ENCODE peak calls at places on chromosomes 2 and 18, in five cellular contexts. P, G, D, M and S are unnamed samples.

GRCh38 chr2:70477473-70477872 is 76.2 kb downstream of the TGFA start:
- DNase-seq in G (no peak), P (no peak), D (no peak), M (no peak), S (no peak)

GRCh38 chr2:194203898-194204297 is 1453.1 kb upstream of the SLC39A10 start:
- DNase-seq in M (no peak), P (no peak), D (no peak), G (no peak), S (no peak)

GRCh38 chr2:127081826-127082633 is 24.9 kb downstream of the BIN1 start:
- DNase-seq in M (peak), G (peak), P (peak), D (peak), S (no peak)

GRCh38 chr2:217994776-217995274 is 8.0 kb downstream of the TNS1 start:
- DNase-seq in G (no peak), P (no peak), D (no peak), M (peak), S (no peak)

GRCh38 chr18:32437080-32437834 is 33.4 kb downstream of the GAREM1 start:
- DNase-seq in P (no peak), G (no peak), M (peak), D (no peak), S (no peak)

GRCh38 chr2:209473930-209474419 is 50.1 kb downstream of the MAP2 start:
- DNase-seq in D (no peak), M (peak), G (no peak), P (no peak), S (no peak)

GRCh38 chr2:6780765-6781274 is 84.9 kb downstream of the CMPK2 start:
- DNase-seq in D (peak), M (peak), G (no peak), P (no peak), S (peak)

GRCh38 chr18:63869851-63870250 is 17.7 kb upstream of the SERPINB2 start:
- DNase-seq in M (no peak), D (no peak), P (no peak), G (no peak), S (no peak)

GRCh38 chr2:210230518-210230917 is 5.3 kb upstream of the ACADL start:
- DNase-seq in P (no peak), G (no peak), D (no peak), M (no peak), S (no peak)

GRCh38 chr2:205427112-205427511 is 255.2 kb upstream of the NRP2 start:
- DNase-seq in G (no peak), P (no peak), M (peak), D (no peak), S (no peak)

GRCh38 chr2:16729335-16729734 is 63.7 kb upstream of the CYRIA start:
- DNase-seq in M (no peak), G (no peak), D (no peak), P (peak), S (no peak)

GRCh38 chr2:8364668-8365067 is 317.2 kb upstream of the ID2 start:
- DNase-seq in P (no peak), G (no peak), M (no peak), D (no peak), S (no peak)

GRCh38 chr2:36352024-36352398 is 3.6 kb upstream of the CRIM1 start:
- DNase-seq in M (peak), G (no peak), P (peak), D (no peak), S (no peak)

GRCh38 chr2:230225486-230225885 is at the start of gene SP140:
- DNase-seq in G (peak), D (peak), P (peak), M (no peak), S (no peak)

GRCh38 chr18:615773-616172 is 19.0 kb downstream of the CLUL1 start:
- DNase-seq in G (no peak), D (no peak), M (no peak), P (no peak), S (no peak)

GRCh38 chr2:45483997-45484396 is 127.1 kb downstream of the SRBD1 start:
- DNase-seq in G (no peak), D (no peak), P (no peak), M (no peak), S (no peak)

GRCh38 chr2:46913471-46914381 is 1.9 kb downstream of the MCFD2 start:
- DNase-seq in G (no peak), D (peak), P (no peak), M (peak), S (no peak)

GRCh38 chr2:234977228-234977679 is 25.4 kb downstream of the SH3BP4 start:
- DNase-seq in D (no peak), G (no peak), P (no peak), M (no peak), S (no peak)

GRCh38 chr2:233422050-233422639 is 67.9 kb downstream of the DGKD start:
- DNase-seq in D (peak), M (no peak), G (peak), P (peak), S (no peak)

GRCh38 chr2:150588210-150588870 is 100.9 kb upstream of the RND3 start:
- DNase-seq in D (no peak), G (no peak), M (peak), P (no peak), S (no peak)

GRCh38 chr2:8501061-8501460 is 180.8 kb upstream of the ID2 start:
- DNase-seq in G (no peak), P (no peak), M (no peak), D (no peak), S (no peak)

GRCh38 chr2:128458438-128458837 is 139.8 kb upstream of the HS6ST1 start:
- DNase-seq in G (no peak), P (no peak), M (no peak), D (no peak), S (no peak)

GRCh38 chr2:238894950-238895298 is 47.0 kb downstream of the TWIST2 start:
- DNase-seq in D (no peak), M (no peak), G (no peak), P (no peak), S (no peak)

GRCh38 chr2:240427729-240428128 is 7.7 kb upstream of the GPC1 start:
- DNase-seq in D (no peak), M (no peak), P (no peak), G (no peak), S (no peak)

GRCh38 chr2:174438146-174438886 is 42.8 kb downstream of the SCRN3 start:
- DNase-seq in D (peak), G (no peak), P (no peak), M (peak), S (no peak)

GRCh38 chr2:189265696-189266320 is 86.2 kb upstream of the COL5A2 start:
- DNase-seq in G (no peak), P (no peak), M (no peak), D (no peak), S (no peak)

GRCh38 chr2:210318491-210318890 is 3.5 kb upstream of the MYL1 start:
- DNase-seq in M (no peak), D (no peak), G (no peak), P (no peak), S (no peak)

GRCh38 chr2:42812899-42813479 is 20.6 kb upstream of the HAAO start:
- DNase-seq in M (peak), G (no peak), P (no peak), D (no peak), S (no peak)

GRCh38 chr2:226357816-226358215 is 441.8 kb downstream of the IRS1 start:
- DNase-seq in P (no peak), M (no peak), D (no peak), G (no peak), S (no peak)

GRCh38 chr2:43224571-43225092 is 1.8 kb downstream of the ZFP36L2 start:
- DNase-seq in D (peak), G (no peak), M (peak), P (no peak), S (no peak)

GRCh38 chr2:189254268-189254883 is 74.8 kb upstream of the COL5A2 start:
- DNase-seq in M (peak), D (peak), G (no peak), P (no peak), S (no peak)

DNA sequence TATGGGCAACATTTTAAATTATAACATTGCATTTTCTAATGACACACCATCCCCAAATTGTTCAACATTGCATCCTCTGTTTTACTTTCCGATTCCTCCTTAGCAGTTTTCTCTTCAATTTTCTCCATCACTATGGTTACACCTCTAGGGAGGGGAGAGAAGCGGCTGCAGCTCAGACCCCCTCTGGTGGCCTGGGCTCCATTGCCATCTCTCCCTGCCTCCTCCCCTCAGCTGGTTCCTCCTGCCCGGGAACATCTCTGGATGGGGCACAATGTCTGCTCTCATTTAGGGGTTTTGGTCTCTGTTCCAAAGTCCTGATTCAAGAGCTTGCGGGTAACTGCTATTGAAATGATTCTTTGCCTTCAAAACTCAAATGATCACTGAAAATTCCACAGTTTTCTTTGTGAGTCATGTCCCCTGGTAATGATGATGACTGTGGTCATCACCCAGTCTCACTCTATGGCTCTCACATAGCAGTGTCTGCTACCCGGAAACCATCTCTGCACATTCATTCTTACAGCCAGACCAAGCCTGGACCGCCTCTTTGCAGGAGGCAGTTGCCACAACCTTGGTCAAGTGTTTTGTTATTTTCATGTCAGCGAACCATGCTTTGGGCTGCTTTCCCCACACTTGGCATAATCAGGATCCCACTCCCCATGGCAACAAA is 263.9 kb downstream of the ALPK2 start:
- DNase-seq in P (no peak), D (no peak), M (no peak), G (no peak), S (no peak)
- TF ChIP-seq CTCF in P (no peak), D (no peak), M (no peak), G (no peak), S (no peak)

GRCh38 chr2:168247341-168248305 is at the start of gene STK39:
- DNase-seq in G (peak), D (peak), M (peak), P (peak), S (peak)
- TF ChIP-seq CTCF in G (no peak), D (no peak), M (no peak), P (no peak), S (no peak)

GRCh38 chr18:61591200-61591719 is 258.0 kb downstream of the CDH20 start:
- DNase-seq in D (no peak), P (no peak), G (no peak), M (no peak), S (no peak)
- TF ChIP-seq CTCF in D (no peak), P (no peak), G (no peak), M (no peak), S (no peak)

GRCh38 chr18:58570360-58571064 is 58.4 kb downstream of the ALPK2 start:
- DNase-seq in M (no peak), P (no peak), G (no peak), D (no peak), S (no peak)

GRCh38 chr18:58569490-58569911 is 59.4 kb downstream of the ALPK2 start:
- DNase-seq in M (no peak), P (no peak), G (no peak), D (no peak), S (no peak)

GRCh38 chr18:58562999-58563667 is 65.8 kb downstream of the ALPK2 start:
- DNase-seq in P (peak), M (no peak), G (no peak), D (no peak), S (no peak)

GRCh38 chr18:58565021-58565420 is 63.9 kb downstream of the ALPK2 start:
- DNase-seq in G (no peak), P (peak), D (no peak), M (no peak), S (no peak)

DNA sequence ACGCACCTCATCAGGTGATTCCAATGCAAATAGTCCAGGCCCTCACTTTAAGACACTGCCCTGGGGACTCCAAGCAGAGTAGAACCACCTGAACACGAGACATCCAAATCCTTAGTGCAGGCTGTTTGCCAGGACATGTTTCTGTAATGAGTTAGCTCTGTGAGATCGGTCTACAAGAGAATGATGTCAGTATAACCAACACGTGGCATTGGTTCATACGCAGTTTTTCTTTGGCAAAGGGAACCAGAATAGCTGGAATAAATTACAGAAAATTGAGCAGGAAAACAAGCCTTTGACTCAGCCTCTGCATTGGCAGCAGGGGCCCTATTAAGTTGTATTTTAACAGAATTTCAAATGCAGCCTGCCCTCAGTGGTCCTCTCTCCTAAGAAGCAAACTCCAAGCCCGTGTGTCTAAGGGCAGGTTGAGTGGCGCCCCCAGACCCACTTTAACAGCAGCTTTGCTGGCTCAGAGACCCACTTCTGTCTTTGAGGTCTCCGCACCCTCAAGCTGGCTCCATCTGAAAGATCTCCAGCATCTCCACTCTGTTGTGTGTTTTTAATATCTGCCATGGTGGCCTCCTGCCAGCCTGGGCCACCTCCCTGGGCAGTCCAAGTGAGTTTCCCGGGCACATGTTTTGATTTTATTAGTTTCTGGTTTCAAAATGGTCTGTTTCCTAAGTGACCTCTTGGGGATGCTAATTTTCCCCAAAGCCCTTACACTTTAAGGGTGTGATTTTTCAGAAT is 61.3 kb downstream of the ALPK2 start:
- DNase-seq in G (no peak), D (no peak), M (peak), P (no peak), S (no peak)
- TF ChIP-seq CTCF in G (no peak), D (no peak), M (no peak), P (no peak), S (no peak)